ENCODE peak calls at places on chromosomes 2 and 18, in seven cellular contexts. One of them, this sample, is unnamed. For H3K79me2, the result is how much of the 10 kb centered on the place peaks cover.

GRCh38 chr18:47718646-47719045 is 211.8 kb downstream of the SMAD2 start:
- DNase-seq in fibroblast of lung: no peak
- DNase-seq in mesendoderm: no peak
- DNase-seq in trophoblast cell: no peak
- DNase-seq in hepatocyte: no peak
- DNase-seq in K562: no peak
- DNase-seq in PC-9: no peak
- DNase-seq in this sample: no peak

GRCh38 chr2:10097352-10098148 is 17.3 kb upstream of the CYS1 start:
- DNase-seq in fibroblast of lung: peak
- DNase-seq in trophoblast cell: peak
- DNase-seq in PC-9: peak
- DNase-seq in hepatocyte: peak
- DNase-seq in K562: peak
- DNase-seq in mesendoderm: peak
- DNase-seq in this sample: peak

GRCh38 chr2:237128026-237128703 is 42.5 kb downstream of the COPS8 start:
- DNase-seq in mesendoderm: peak
- DNase-seq in hepatocyte: peak
- DNase-seq in trophoblast cell: peak
- DNase-seq in K562: no peak
- DNase-seq in PC-9: peak
- DNase-seq in fibroblast of lung: peak
- DNase-seq in this sample: peak

GRCh38 chr2:126634273-126634861 is 21.6 kb upstream of the GYPC start:
- DNase-seq in fibroblast of lung: peak
- DNase-seq in mesendoderm: peak
- DNase-seq in trophoblast cell: no peak
- DNase-seq in K562: peak
- DNase-seq in hepatocyte: peak
- DNase-seq in PC-9: peak
- DNase-seq in this sample: peak

GRCh38 chr2:132776271-132776670 is 106.3 kb upstream of the LYPD1 start:
- DNase-seq in PC-9: no peak
- DNase-seq in hepatocyte: no peak
- DNase-seq in fibroblast of lung: no peak
- DNase-seq in trophoblast cell: no peak
- DNase-seq in mesendoderm: peak
- DNase-seq in K562: no peak
- DNase-seq in this sample: no peak

GRCh38 chr2:28233070-28233718 is 159.5 kb upstream of the FOSL2 start:
- DNase-seq in fibroblast of lung: peak
- DNase-seq in K562: no peak
- DNase-seq in mesendoderm: no peak
- DNase-seq in trophoblast cell: no peak
- DNase-seq in PC-9: no peak
- DNase-seq in hepatocyte: peak
- DNase-seq in this sample: no peak

GRCh38 chr2:191789791-191790190 is 57.1 kb downstream of the CAVIN2 start:
- DNase-seq in trophoblast cell: peak
- DNase-seq in hepatocyte: no peak
- DNase-seq in K562: no peak
- DNase-seq in fibroblast of lung: peak
- DNase-seq in mesendoderm: no peak
- DNase-seq in PC-9: no peak
- DNase-seq in this sample: no peak

GRCh38 chr2:84919885-84920580 is 14.6 kb downstream of the TMSB10 start:
- DNase-seq in trophoblast cell: peak
- DNase-seq in hepatocyte: peak
- DNase-seq in K562: peak
- DNase-seq in mesendoderm: peak
- DNase-seq in fibroblast of lung: peak
- DNase-seq in PC-9: peak
- DNase-seq in this sample: no peak

GRCh38 chr2:37364351-37364750 is 19.9 kb downstream of the QPCT start:
- DNase-seq in trophoblast cell: peak
- DNase-seq in hepatocyte: no peak
- DNase-seq in K562: no peak
- DNase-seq in PC-9: no peak
- DNase-seq in fibroblast of lung: no peak
- DNase-seq in mesendoderm: no peak
- DNase-seq in this sample: no peak

GRCh38 chr2:38682008-38682575 is 16.2 kb downstream of the GALM start:
- DNase-seq in fibroblast of lung: no peak
- DNase-seq in trophoblast cell: no peak
- DNase-seq in K562: no peak
- DNase-seq in mesendoderm: no peak
- DNase-seq in PC-9: no peak
- DNase-seq in hepatocyte: no peak
- DNase-seq in this sample: no peak

GRCh38 chr2:149733936-149734685 is 146.5 kb upstream of the MMADHC start:
- DNase-seq in K562: no peak
- DNase-seq in trophoblast cell: no peak
- DNase-seq in fibroblast of lung: peak
- DNase-seq in PC-9: peak
- DNase-seq in hepatocyte: peak
- DNase-seq in mesendoderm: peak
- DNase-seq in this sample: no peak

GRCh38 chr2:121090088-121090715 is 194.8 kb downstream of the TFCP2L1 start:
- DNase-seq in fibroblast of lung: no peak
- DNase-seq in mesendoderm: no peak
- DNase-seq in hepatocyte: no peak
- DNase-seq in K562: no peak
- DNase-seq in trophoblast cell: no peak
- DNase-seq in PC-9: no peak
- DNase-seq in this sample: no peak

GRCh38 chr2:239522002-239522739 is 121.4 kb upstream of the HDAC4 start:
- DNase-seq in K562: peak
- DNase-seq in mesendoderm: no peak
- DNase-seq in fibroblast of lung: no peak
- DNase-seq in hepatocyte: peak
- DNase-seq in trophoblast cell: no peak
- DNase-seq in PC-9: no peak
- DNase-seq in this sample: no peak

GRCh38 chr2:140270229-140270628 is 1490.0 kb upstream of the NXPH2 start:
- DNase-seq in PC-9: no peak
- DNase-seq in trophoblast cell: no peak
- DNase-seq in K562: no peak
- DNase-seq in mesendoderm: no peak
- DNase-seq in fibroblast of lung: no peak
- DNase-seq in hepatocyte: no peak
- DNase-seq in this sample: no peak

GRCh38 chr18:56696966-56697365 is 45.8 kb downstream of the WDR7 start:
- DNase-seq in K562: no peak
- DNase-seq in mesendoderm: no peak
- DNase-seq in trophoblast cell: no peak
- DNase-seq in hepatocyte: no peak
- DNase-seq in PC-9: no peak
- DNase-seq in fibroblast of lung: peak
- DNase-seq in this sample: no peak

GRCh38 chr2:99863236-99863913 is 279.0 kb downstream of the AFF3 start:
- DNase-seq in mesendoderm: no peak
- DNase-seq in trophoblast cell: no peak
- DNase-seq in fibroblast of lung: peak
- DNase-seq in hepatocyte: no peak
- DNase-seq in PC-9: no peak
- DNase-seq in K562: no peak
- DNase-seq in this sample: no peak

GRCh38 chr2:112187805-112188596 is 49.8 kb downstream of the FBLN7 start:
- DNase-seq in mesendoderm: peak
- DNase-seq in K562: peak
- DNase-seq in trophoblast cell: no peak
- DNase-seq in hepatocyte: no peak
- DNase-seq in fibroblast of lung: peak
- DNase-seq in PC-9: no peak
- DNase-seq in this sample: no peak

GRCh38 chr2:56184500-56184996 is 758 bp downstream of the CCDC85A start:
- DNase-seq in fibroblast of lung: peak
- DNase-seq in trophoblast cell: peak
- DNase-seq in K562: peak
- DNase-seq in hepatocyte: peak
- DNase-seq in mesendoderm: peak
- DNase-seq in PC-9: peak
- DNase-seq in this sample: peak

GRCh38 chr2:195318440-195319111 is 338.4 kb upstream of the SLC39A10 start:
- DNase-seq in K562: peak
- DNase-seq in hepatocyte: peak
- DNase-seq in trophoblast cell: peak
- DNase-seq in mesendoderm: peak
- DNase-seq in PC-9: peak
- DNase-seq in fibroblast of lung: peak
- DNase-seq in this sample: no peak

GRCh38 chr18:44178476-44178875 is 502.2 kb upstream of the SETBP1 start:
- DNase-seq in hepatocyte: no peak
- DNase-seq in mesendoderm: no peak
- DNase-seq in K562: no peak
- DNase-seq in PC-9: no peak
- DNase-seq in trophoblast cell: no peak
- DNase-seq in fibroblast of lung: no peak
- DNase-seq in this sample: no peak

GRCh38 chr2:85222792-85223191 is 89.6 kb downstream of the TCF7L1 start:
- DNase-seq in mesendoderm: no peak
- DNase-seq in trophoblast cell: no peak
- DNase-seq in PC-9: no peak
- DNase-seq in K562: no peak
- DNase-seq in fibroblast of lung: no peak
- DNase-seq in hepatocyte: no peak
- DNase-seq in this sample: no peak

GRCh38 chr18:80096032-80096565 is 13.0 kb upstream of the ADNP2 start:
- DNase-seq in K562: no peak
- DNase-seq in mesendoderm: no peak
- DNase-seq in fibroblast of lung: no peak
- DNase-seq in trophoblast cell: no peak
- DNase-seq in PC-9: no peak
- DNase-seq in hepatocyte: no peak
- DNase-seq in this sample: no peak

GRCh38 chr2:213317929-213318328 is 33.7 kb downstream of the SPAG16 start:
- DNase-seq in PC-9: no peak
- DNase-seq in K562: no peak
- DNase-seq in trophoblast cell: no peak
- DNase-seq in mesendoderm: no peak
- DNase-seq in hepatocyte: no peak
- DNase-seq in fibroblast of lung: peak
- DNase-seq in this sample: no peak

GRCh38 chr18:72869786-72870185 is 2.0 kb upstream of the NETO1 start:
- DNase-seq in fibroblast of lung: no peak
- DNase-seq in mesendoderm: peak
- DNase-seq in hepatocyte: no peak
- DNase-seq in K562: no peak
- DNase-seq in trophoblast cell: no peak
- DNase-seq in PC-9: no peak
- DNase-seq in this sample: peak

GRCh38 chr2:20212459-20212870 is 12.5 kb downstream of the SDC1 start:
- DNase-seq in PC-9: no peak
- DNase-seq in trophoblast cell: no peak
- DNase-seq in mesendoderm: peak
- DNase-seq in fibroblast of lung: peak
- DNase-seq in hepatocyte: peak
- DNase-seq in K562: peak
- DNase-seq in this sample: no peak

GRCh38 chr2:71129891-71130324 is at the start of gene MCEE:
- DNase-seq in trophoblast cell: peak
- DNase-seq in K562: peak
- DNase-seq in mesendoderm: peak
- DNase-seq in hepatocyte: peak
- DNase-seq in PC-9: peak
- DNase-seq in fibroblast of lung: peak
- DNase-seq in this sample: peak

GRCh38 chr2:71133603-71134002 is 3.2 kb downstream of the MPHOSPH10 start:
- DNase-seq in K562: no peak
- DNase-seq in hepatocyte: no peak
- DNase-seq in trophoblast cell: no peak
- DNase-seq in mesendoderm: no peak
- DNase-seq in PC-9: no peak
- DNase-seq in fibroblast of lung: no peak
- DNase-seq in this sample: no peak

GRCh38 chr2:71129114-71129890 is 727 bp downstream of the MCEE start:
- DNase-seq in trophoblast cell: no peak
- DNase-seq in fibroblast of lung: peak
- DNase-seq in PC-9: no peak
- DNase-seq in mesendoderm: peak
- DNase-seq in hepatocyte: no peak
- DNase-seq in K562: peak
- DNase-seq in this sample: no peak

GRCh38 chr2:71126957-71127356 is 3.1 kb downstream of the MCEE start:
- DNase-seq in fibroblast of lung: no peak
- DNase-seq in mesendoderm: no peak
- DNase-seq in K562: no peak
- DNase-seq in trophoblast cell: no peak
- DNase-seq in PC-9: no peak
- DNase-seq in hepatocyte: no peak
- DNase-seq in this sample: no peak

GRCh38 chr2:71130325-71131260 is at the start of gene MPHOSPH10:
- DNase-seq in fibroblast of lung: peak
- DNase-seq in trophoblast cell: peak
- DNase-seq in PC-9: peak
- DNase-seq in mesendoderm: peak
- DNase-seq in K562: peak
- DNase-seq in hepatocyte: peak
- DNase-seq in this sample: peak
- H3K79me2 ChIP-seq in fibroblast of lung: under half
- H3K79me2 ChIP-seq in trophoblast cell: under half
- H3K79me2 ChIP-seq in PC-9: half or more
- H3K79me2 ChIP-seq in mesendoderm: under half
- H3K79me2 ChIP-seq in K562: half or more
- H3K79me2 ChIP-seq in hepatocyte: half or more
- H3K79me2 ChIP-seq in this sample: under half

DNA sequence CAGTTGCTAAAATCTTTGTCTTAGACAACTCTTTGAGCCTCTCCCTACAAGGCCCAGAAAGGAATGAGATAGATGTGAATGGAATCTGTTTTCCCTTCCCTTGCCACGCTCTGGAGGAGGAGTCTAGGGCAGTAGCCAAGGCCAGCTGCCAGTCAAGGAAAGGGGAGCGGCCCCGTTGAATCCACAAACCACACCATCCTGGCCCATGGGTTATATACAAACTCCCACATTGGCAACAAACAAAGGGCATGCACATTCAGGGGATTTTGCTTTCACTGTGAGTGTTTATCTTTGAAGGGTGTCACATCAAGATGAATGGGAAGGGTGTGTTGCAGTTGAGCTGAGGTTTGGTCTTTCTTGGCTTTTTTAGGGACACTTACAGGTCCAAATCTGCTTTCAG is 6.0 kb upstream of the CASP8 start:
- DNase-seq in fibroblast of lung: peak
- DNase-seq in PC-9: peak
- DNase-seq in trophoblast cell: no peak
- DNase-seq in mesendoderm: peak
- DNase-seq in hepatocyte: no peak
- DNase-seq in K562: no peak
- DNase-seq in this sample: peak
- H3K79me2 ChIP-seq in fibroblast of lung: under half
- H3K79me2 ChIP-seq in PC-9: under half
- H3K79me2 ChIP-seq in trophoblast cell: under half
- H3K79me2 ChIP-seq in mesendoderm: under half
- H3K79me2 ChIP-seq in hepatocyte: under half
- H3K79me2 ChIP-seq in K562: under half
- H3K79me2 ChIP-seq in this sample: under half

GRCh38 chr18:36467614-36468013 is 170.1 kb downstream of the FHOD3 start:
- DNase-seq in hepatocyte: no peak
- DNase-seq in trophoblast cell: no peak
- DNase-seq in K562: no peak
- DNase-seq in fibroblast of lung: no peak
- DNase-seq in mesendoderm: no peak
- DNase-seq in PC-9: no peak
- DNase-seq in this sample: no peak
- H3K79me2 ChIP-seq in hepatocyte: under half
- H3K79me2 ChIP-seq in trophoblast cell: under half
- H3K79me2 ChIP-seq in K562: under half
- H3K79me2 ChIP-seq in fibroblast of lung: under half
- H3K79me2 ChIP-seq in mesendoderm: under half
- H3K79me2 ChIP-seq in PC-9: under half
- H3K79me2 ChIP-seq in this sample: under half

GRCh38 chr2:174644406-174644805 is 46.8 kb upstream of the WIPF1 start:
- DNase-seq in hepatocyte: no peak
- DNase-seq in mesendoderm: no peak
- DNase-seq in K562: no peak
- DNase-seq in PC-9: no peak
- DNase-seq in trophoblast cell: peak
- DNase-seq in fibroblast of lung: no peak
- DNase-seq in this sample: no peak
- H3K79me2 ChIP-seq in hepatocyte: under half
- H3K79me2 ChIP-seq in mesendoderm: under half
- H3K79me2 ChIP-seq in K562: under half
- H3K79me2 ChIP-seq in PC-9: under half
- H3K79me2 ChIP-seq in trophoblast cell: under half
- H3K79me2 ChIP-seq in fibroblast of lung: under half
- H3K79me2 ChIP-seq in this sample: under half